ENCODE peak calls at places on chromosomes 2 and 18, in six cellular contexts. E is IMR-90, J is osteocyte, I is gastrocnemius medialis, B is Calu3, U is GM12865. Q is an unnamed sample.

GRCh38 chr2:58553937-58554336 is 312.8 kb upstream of the FANCL start:
- DNase-seq in E (no peak), J (no peak), I (no peak), B (peak; percentile 34), U (peak; percentile 21), Q (peak; percentile 12)

GRCh38 chr2:190468814-190469569 is 60.8 kb downstream of the MFSD6 start:
- DNase-seq in E (peak; percentile 99), J (no peak), I (peak; percentile 34), B (peak; percentile 73), U (peak; percentile 69), Q (no peak)

GRCh38 chr18:43797347-43797746 is 520.1 kb upstream of the SYT4 start:
- DNase-seq in E (no peak), J (no peak), I (no peak), B (no peak), U (no peak), Q (no peak)

GRCh38 chr2:56474412-56475158 is 290.8 kb downstream of the CCDC85A start:
- DNase-seq in E (no peak), J (no peak), I (peak; percentile 42), B (peak; percentile 20), U (no peak), Q (no peak)

GRCh38 chr2:31170071-31170698 is 31.9 kb upstream of the GALNT14 start:
- DNase-seq in E (peak; percentile 60), J (peak; percentile 82), I (peak; percentile 26), B (peak; percentile 69), U (peak; percentile 76), Q (peak; percentile 64)

GRCh38 chr2:165057308-165057707 is 102.0 kb upstream of the SLC38A11 start:
- DNase-seq in E (no peak), J (no peak), I (no peak), B (no peak), U (no peak), Q (no peak)

GRCh38 chr2:68365087-68365486 is at the start of gene PLEK:
- DNase-seq in E (no peak), J (no peak), I (peak; percentile 14), B (no peak), U (peak; percentile 89), Q (no peak)

GRCh38 chr2:215624423-215624829 is 188.6 kb upstream of the FN1 start:
- DNase-seq in E (peak; percentile 100), J (no peak), I (peak; percentile 9), B (no peak), U (no peak), Q (no peak)

GRCh38 chr2:201795608-201796477 is 10.5 kb upstream of the CDK15 start:
- DNase-seq in E (peak; percentile 71), J (no peak), I (no peak), B (peak; percentile 55), U (peak; percentile 31), Q (peak; percentile 39)

GRCh38 chr18:3806656-3807055 is 356.7 kb downstream of the TGIF1 start:
- DNase-seq in E (no peak), J (no peak), I (no peak), B (no peak), U (no peak), Q (no peak)

GRCh38 chr2:164714471-164714870 is 93.2 kb upstream of the GRB14 start:
- DNase-seq in E (no peak), J (no peak), I (no peak), B (no peak), U (no peak), Q (no peak)

GRCh38 chr2:210421916-210422315 is 54.6 kb downstream of the LANCL1 start:
- DNase-seq in E (peak; percentile 16), J (no peak), I (no peak), B (no peak), U (no peak), Q (no peak)

GRCh38 chr2:150916997-150917396 is 344.7 kb downstream of the RBM43 start:
- DNase-seq in E (peak; percentile 37), J (no peak), I (no peak), B (no peak), U (no peak), Q (no peak)

GRCh38 chr18:23924813-23925212 is 89.7 kb upstream of the TTC39C start:
- DNase-seq in E (peak; percentile 50), J (no peak), I (no peak), B (no peak), U (no peak), Q (no peak)

GRCh38 chr18:13103366-13103765 is 112.2 kb downstream of the CEP192 start:
- DNase-seq in E (no peak), J (no peak), I (no peak), B (no peak), U (no peak), Q (no peak)

GRCh38 chr2:240469239-240469636 is 33.8 kb downstream of the GPC1 start:
- DNase-seq in E (no peak), J (no peak), I (peak; percentile 1), B (no peak), U (no peak), Q (peak; percentile 3)
- TF ChIP-seq CTCF in E (peak; percentile 4), J (no peak), I (no peak), B (no peak), U (no peak), Q (no peak)

GRCh38 chr2:186780701-186781316 is 68.2 kb downstream of the ZSWIM2 start:
- DNase-seq in E (peak; percentile 19), J (no peak), I (no peak), B (peak; percentile 26), U (peak; percentile 43), Q (no peak)
- TF ChIP-seq CTCF in E (peak; percentile 33), J (peak; percentile 27), I (no peak), B (no peak), U (peak; percentile 22), Q (no peak)

GRCh38 chr2:238133499-238134392 is 4.7 kb upstream of the KLHL30 start:
- DNase-seq in E (no peak), J (no peak), I (no peak), B (peak; percentile 35), U (no peak), Q (no peak)
- TF ChIP-seq CTCF in E (no peak), J (no peak), I (no peak), B (no peak), U (no peak), Q (peak; percentile 13)

GRCh38 chr2:109213646-109214417 is 84.8 kb downstream of the SH3RF3 start:
- DNase-seq in E (peak; percentile 67), J (no peak), I (no peak), B (peak; percentile 46), U (peak; percentile 84), Q (no peak)
- TF ChIP-seq CTCF in E (no peak), J (no peak), I (no peak), B (no peak), U (no peak), Q (no peak)

GRCh38 chr2:127196998-127197397 is 23.1 kb downstream of the CYP27C1 start:
- DNase-seq in E (no peak), J (no peak), I (no peak), B (no peak), U (peak; percentile 46), Q (no peak)
- TF ChIP-seq CTCF in E (peak; percentile 17), J (peak; percentile 41), I (peak; percentile 20), B (peak; percentile 68), U (peak; percentile 67), Q (peak; percentile 40)

Q was measured in endothelial cell.